ENCODE peak calls at places on chromosomes 4 and X, in eight cellular contexts. C is uterus, I is stomach, G is transverse colon, N is spleen, Y is IMR-90, F is HCT116, K is H1. L is an unnamed sample.

GRCh38 chr4:6925357-6925836 is 15.8 kb downstream of the TBC1D14 start:
- DNase-seq in I (no peak), Y (no peak), G (no peak), C (no peak), N (no peak), K (no peak), F (no peak), L (no peak)

GRCh38 chr4:108590776-108591175 is 29.6 kb upstream of the RPL34 start:
- DNase-seq in N (no peak), I (no peak), C (no peak), G (no peak), F (no peak), Y (peak; percentile 10), K (no peak), L (no peak)

GRCh38 chrX:49172280-49172780 is 632 bp downstream of the PLP2 start:
- DNase-seq in F (no peak), K (peak; percentile 51), C (peak; percentile 67), N (peak; percentile 92), Y (peak; percentile 20), I (peak; percentile 74), G (peak; percentile 85), L (peak; percentile 90)

GRCh38 chr4:142353149-142353738 is 492.9 kb downstream of the INPP4B start:
- DNase-seq in K (no peak), G (no peak), N (no peak), F (peak; percentile 69), C (no peak), Y (peak; percentile 80), I (no peak), L (no peak)

GRCh38 chrX:69024931-69025330 is 140.3 kb downstream of the PJA1 start:
- DNase-seq in N (peak; percentile 79), F (no peak), Y (peak; percentile 59), K (no peak), C (peak; percentile 84), I (peak; percentile 78), G (peak; percentile 73), L (peak; percentile 76)

GRCh38 chr4:118774989-118775388 is 60.9 kb downstream of the SEC24D start:
- DNase-seq in G (no peak), I (no peak), Y (peak; percentile 61), K (no peak), N (no peak), F (no peak), C (no peak), L (no peak)

GRCh38 chrX:154049209-154050112 is 29.8 kb upstream of the IRAK1 start:
- DNase-seq in G (no peak), N (no peak), F (no peak), Y (no peak), K (no peak), C (no peak), I (peak; percentile 39), L (no peak)

GRCh38 chr4:80367737-80368136 is 32.2 kb downstream of the CFAP299 start:
- DNase-seq in N (no peak), Y (peak; percentile 65), G (no peak), C (no peak), K (no peak), I (no peak), F (no peak), L (no peak)

GRCh38 chr4:104979083-104979760 is 167.5 kb upstream of the TET2 start:
- DNase-seq in C (no peak), Y (no peak), G (no peak), F (no peak), K (no peak), N (no peak), I (no peak), L (no peak)

GRCh38 chrX:94252204-94252603 is 578.2 kb downstream of the FAM133A start:
- DNase-seq in Y (no peak), I (no peak), F (no peak), G (no peak), C (no peak), K (no peak), N (no peak), L (no peak)

GRCh38 chrX:15947648-15948317 is 93.2 kb upstream of the AP1S2 start:
- DNase-seq in F (no peak), I (no peak), K (peak; percentile 49), C (peak; percentile 41), N (no peak), Y (peak; percentile 63), G (no peak), L (no peak)

GRCh38 chr4:123352240-123352945 is 44.2 kb upstream of the SPRY1 start:
- DNase-seq in Y (peak; percentile 56), K (no peak), G (no peak), F (no peak), C (no peak), N (no peak), I (no peak), L (no peak)

GRCh38 chr4:78426972-78427371 is 124.6 kb upstream of the ANXA3 start:
- DNase-seq in C (no peak), I (no peak), Y (no peak), N (no peak), F (no peak), K (no peak), G (no peak), L (no peak)

GRCh38 chr4:168411318-168412150 is 68.8 kb downstream of the DDX60L start:
- DNase-seq in F (no peak), C (no peak), Y (peak; percentile 55), N (no peak), G (no peak), K (no peak), I (no peak), L (no peak)
- TF ChIP-seq POLR2A in F (no peak), C (no peak), Y (no peak), N (no peak), G (no peak), K (no peak), I (no peak), L (no peak)

DNA sequence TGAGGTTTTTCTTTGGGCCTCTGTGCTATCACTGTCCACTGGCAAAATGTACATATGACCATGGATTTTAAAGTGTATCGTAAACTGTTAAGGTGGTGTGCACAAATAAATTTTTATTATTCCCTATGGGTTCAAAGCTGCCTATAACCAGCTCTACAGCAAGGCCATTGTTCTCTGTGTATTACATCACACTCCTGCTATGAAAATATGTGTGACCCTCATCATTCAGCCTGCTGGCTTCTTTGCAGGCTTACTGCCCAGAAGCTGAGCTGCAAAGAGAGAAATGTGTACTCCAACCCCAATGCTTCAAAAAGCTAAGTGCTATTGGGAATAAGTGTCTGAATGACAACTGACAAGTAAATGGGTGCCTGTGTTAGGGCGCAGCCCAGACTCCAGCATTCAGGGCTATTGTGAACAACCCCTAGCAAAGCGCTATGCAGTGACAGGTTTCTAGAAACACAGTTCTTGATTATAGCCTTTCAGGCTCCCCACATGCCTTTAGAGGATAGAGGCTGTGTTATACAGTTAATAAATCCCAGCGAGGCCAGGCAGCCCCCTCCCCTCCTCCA is 220.4 kb upstream of the RADX start:
- DNase-seq in K (no peak), G (no peak), N (no peak), F (no peak), Y (no peak), I (no peak), C (no peak), L (no peak)
- H3K27ac ChIP-seq in K (no peak overlapping the region), G (no peak overlapping the region), N (no peak overlapping the region), F (no peak overlapping the region), Y (no peak overlapping the region), I (no peak overlapping the region), C (no peak overlapping the region), L (no peak overlapping the region)

DNA sequence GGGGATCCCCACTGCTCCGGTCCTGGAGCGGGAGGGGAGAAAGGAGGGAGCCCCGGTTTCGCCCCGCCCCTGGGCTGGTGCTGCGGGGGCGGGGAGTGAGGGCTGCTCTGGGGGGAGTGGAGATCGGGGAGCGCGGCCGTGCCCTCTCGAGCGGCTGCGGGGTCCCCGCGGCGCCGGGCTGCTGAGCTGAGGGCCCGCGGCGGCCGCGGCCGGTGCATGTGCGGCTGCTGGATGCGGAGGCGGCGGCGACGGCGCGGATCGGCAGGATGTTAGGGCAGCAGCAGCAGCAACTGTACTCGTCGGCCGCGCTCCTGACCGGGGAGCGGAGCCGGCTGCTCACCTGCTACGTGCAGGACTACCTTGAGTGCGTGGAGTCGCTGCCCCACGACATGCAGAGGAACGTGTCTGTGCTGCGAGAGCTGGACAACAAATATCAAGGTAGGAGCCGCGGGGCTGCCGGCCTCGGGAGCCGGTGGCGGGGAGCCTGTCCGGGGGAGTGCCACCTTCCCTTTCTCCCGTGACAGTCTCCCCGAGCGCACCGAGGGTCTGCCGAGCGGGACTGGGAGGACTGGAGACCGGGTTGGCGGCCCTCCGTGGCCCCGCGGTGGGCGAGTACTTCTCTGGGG is at the start of gene ING2:
- DNase-seq in C (no peak), N (no peak), K (peak; percentile 67), I (no peak), Y (no peak), G (no peak), F (peak; percentile 21), L (peak; percentile 85)
- TF ChIP-seq POLR2A in C (no peak), N (no peak), K (no peak), I (no peak), Y (no peak), G (no peak), F (no peak), L (no peak)

GRCh38 chr4:37893164-37893563 is 2.3 kb downstream of the TBC1D1 start:
- DNase-seq in K (no peak), F (no peak), I (no peak), C (no peak), N (no peak), Y (no peak), G (no peak), L (no peak)
- H3K27ac ChIP-seq in K (no peak overlapping the region), F (no peak overlapping the region), I (peak overlapping the region; percentile 97), C (peak overlapping the region; percentile 92), N (peak overlapping the region; percentile 41), Y (no peak overlapping the region), G (peak overlapping the region; percentile 92), L (no peak overlapping the region)

GRCh38 chrX:47661539-47661938 is 2.6 kb upstream of the UXT start:
- DNase-seq in G (no peak), N (no peak), I (no peak), F (no peak), K (no peak), Y (no peak), C (no peak), L (no peak)

GRCh38 chrX:47658301-47658683 is 688 bp downstream of the UXT start:
- DNase-seq in N (no peak), Y (no peak), K (no peak), I (no peak), F (no peak), C (no peak), G (no peak), L (no peak)

GRCh38 chrX:47662144-47662657 is 3.2 kb upstream of the UXT start:
- DNase-seq in C (no peak), K (no peak), G (no peak), Y (peak; percentile 93), I (no peak), F (no peak), N (no peak), L (no peak)

GRCh38 chrX:47664737-47665136 is 5.8 kb upstream of the UXT start:
- DNase-seq in I (no peak), F (no peak), N (no peak), C (no peak), Y (peak; percentile 33), G (no peak), K (no peak), L (no peak)

GRCh38 chrX:47658684-47659515 is at the start of gene UXT:
- DNase-seq in I (peak; percentile 91), C (peak; percentile 93), G (peak; percentile 96), K (peak; percentile 89), N (peak; percentile 96), F (peak; percentile 89), Y (peak; percentile 94), L (peak; percentile 93)
- TF ChIP-seq POLR2A in I (peak; percentile 8), C (peak; percentile 25), G (peak; percentile 92), K (peak; percentile 35), N (no peak), F (peak; percentile 34), Y (peak; percentile 86), L (peak; percentile 79)

GRCh38 chr4:41205854-41206460 is 8.4 kb downstream of the APBB2 start:
- DNase-seq in I (no peak), F (no peak), N (no peak), Y (peak; percentile 29), G (no peak), K (no peak), C (no peak), L (no peak)
- H3K27ac ChIP-seq in I (no peak overlapping the region), F (peak overlapping the region; percentile 56), N (no peak overlapping the region), Y (no peak overlapping the region), G (no peak overlapping the region), K (no peak overlapping the region), C (no peak overlapping the region), L (no peak overlapping the region)

L was measured in Peyer's patch.